ENCODE peak calls at places on chromosome 19, in eight cellular contexts. O is stomach, I is type B pancreatic cell, A is heart left ventricle, R is heart right ventricle, E is foreskin keratinocyte, U is cardiac muscle cell, V is ovary. W is an unnamed sample.

GRCh38 chr19:6108721-6109633 is 1.3 kb downstream of the RFX2 start:
- DNase-seq in O (peak), I (no peak), A (peak), R (peak), E (peak), U (no peak), V (peak), W (no peak)

GRCh38 chr19:15154002-15154612 is 46.7 kb downstream of the NOTCH3 start:
- DNase-seq in O (no peak), I (no peak), A (no peak), R (no peak), E (peak), U (peak), V (no peak), W (no peak)

GRCh38 chr19:47391510-47392223 is 27.7 kb downstream of the MEIS3 start:
- DNase-seq in O (peak), I (no peak), A (peak), R (peak), E (peak), U (peak), V (peak), W (peak)

GRCh38 chr19:2332341-2333026 is 4.0 kb downstream of the SPPL2B start:
- DNase-seq in O (no peak), I (no peak), A (no peak), R (no peak), E (no peak), U (no peak), V (no peak), W (no peak)

GRCh38 chr19:47284324-47284899 is 9.7 kb downstream of the INAFM1 start:
- DNase-seq in O (no peak), I (no peak), A (no peak), R (peak), E (peak), U (peak), V (no peak), W (no peak)

GRCh38 chr19:55640043-55640576 is 692 bp upstream of the ZNF580 start:
- DNase-seq in O (peak), I (peak), A (peak), R (peak), E (peak), U (no peak), V (peak), W (no peak)

GRCh38 chr19:3975144-3975543 is 4.2 kb upstream of the DAPK3 start:
- DNase-seq in O (no peak), I (no peak), A (no peak), R (no peak), E (no peak), U (no peak), V (peak), W (no peak)

GRCh38 chr19:50607388-50607787 is 32.3 kb downstream of the SYT3 start:
- DNase-seq in O (no peak), I (no peak), A (no peak), R (no peak), E (no peak), U (no peak), V (no peak), W (no peak)

GRCh38 chr19:57671124-57671895 is 2.6 kb downstream of the ZSCAN4 start:
- DNase-seq in O (no peak), I (no peak), A (no peak), R (no peak), E (no peak), U (no peak), V (no peak), W (no peak)

GRCh38 chr19:2798733-2799132 is 13.4 kb downstream of the THOP1 start:
- DNase-seq in O (no peak), I (no peak), A (no peak), R (peak), E (no peak), U (peak), V (no peak), W (no peak)

GRCh38 chr19:31974941-31975340 is 370.5 kb upstream of the ZNF507 start:
- DNase-seq in O (no peak), I (no peak), A (no peak), R (no peak), E (no peak), U (no peak), V (no peak), W (peak)

GRCh38 chr19:49437231-49437630 is 4.1 kb downstream of the SLC17A7 start:
- DNase-seq in O (no peak), I (no peak), A (no peak), R (no peak), E (no peak), U (no peak), V (no peak), W (no peak)

GRCh38 chr19:38095411-38096308 is 128.4 kb downstream of the DPF1 start:
- DNase-seq in O (peak), I (no peak), A (peak), R (peak), E (peak), U (peak), V (peak), W (peak)

GRCh38 chr19:48487944-48488343 is 18.8 kb downstream of the CYTH2 start:
- DNase-seq in O (peak), I (no peak), A (no peak), R (peak), E (peak), U (no peak), V (no peak), W (no peak)

GRCh38 chr19:29583196-29584006 is 22.7 kb upstream of the POP4 start:
- DNase-seq in O (no peak), I (no peak), A (no peak), R (no peak), E (peak), U (no peak), V (no peak), W (no peak)

GRCh38 chr19:49679832-49680472 is 2.9 kb downstream of the PRMT1 start:
- DNase-seq in O (no peak), I (peak), A (no peak), R (no peak), E (no peak), U (no peak), V (no peak), W (no peak)

GRCh38 chr19:2309734-2310362 is 1.9 kb upstream of the LINGO3 start:
- DNase-seq in O (no peak), I (no peak), A (no peak), R (no peak), E (no peak), U (no peak), V (no peak), W (no peak)

GRCh38 chr19:30662211-30662861 is 290.2 kb downstream of the ZNF536 start:
- DNase-seq in O (peak), I (peak), A (no peak), R (no peak), E (no peak), U (no peak), V (no peak), W (peak)

GRCh38 chr19:47257411-47258169 is 1.3 kb downstream of the CCDC9 start:
- DNase-seq in O (no peak), I (no peak), A (no peak), R (no peak), E (no peak), U (no peak), V (peak), W (no peak)

GRCh38 chr19:47446534-47447469 is 24.9 kb downstream of the SLC8A2 start:
- DNase-seq in O (peak), I (no peak), A (peak), R (no peak), E (peak), U (peak), V (peak), W (no peak)

GRCh38 chr19:6483235-6483634 is 1.6 kb upstream of the DENND1C start:
- DNase-seq in O (no peak), I (no peak), A (no peak), R (no peak), E (no peak), U (no peak), V (no peak), W (no peak)

GRCh38 chr19:42401365-42402303 is 11.5 kb upstream of the CNFN start:
- DNase-seq in O (peak), I (peak), A (peak), R (peak), E (peak), U (peak), V (peak), W (peak)

GRCh38 chr19:11849264-11849615 is 714 bp downstream of the ZNF439 start:
- DNase-seq in O (no peak), I (no peak), A (no peak), R (no peak), E (no peak), U (no peak), V (no peak), W (no peak)

GRCh38 chr19:49387936-49388372 is at the start of gene KASH5:
- DNase-seq in O (peak), I (no peak), A (peak), R (peak), E (no peak), U (no peak), V (peak), W (no peak)

GRCh38 chr19:6464070-6464873 is at the start of gene CRB3:
- DNase-seq in O (peak), I (peak), A (no peak), R (no peak), E (peak), U (no peak), V (peak), W (no peak)

GRCh38 chr19:43624933-43625332 is 5.5 kb upstream of the ZNF428 start:
- DNase-seq in O (peak), I (no peak), A (peak), R (peak), E (peak), U (peak), V (peak), W (no peak)

GRCh38 chr19:1805401-1806183 is 6.5 kb downstream of the ATP8B3 start:
- DNase-seq in O (no peak), I (no peak), A (no peak), R (no peak), E (no peak), U (no peak), V (no peak), W (no peak)

GRCh38 chr19:33273881-33274662 is 28.3 kb downstream of the CEBPA start:
- DNase-seq in O (peak), I (no peak), A (no peak), R (peak), E (peak), U (no peak), V (peak), W (no peak)

GRCh38 chr19:45994456-45994988 is 745 bp upstream of the CCDC61 start:
- DNase-seq in O (no peak), I (no peak), A (no peak), R (no peak), E (no peak), U (no peak), V (no peak), W (no peak)

GRCh38 chr19:14127929-14128509 is 8.4 kb downstream of the ASF1B start:
- DNase-seq in O (no peak), I (no peak), A (no peak), R (peak), E (no peak), U (no peak), V (no peak), W (no peak)

GRCh38 chr19:45175663-45176345 is 2.2 kb downstream of the TRAPPC6A start:
- DNase-seq in O (no peak), I (no peak), A (peak), R (no peak), E (peak), U (no peak), V (no peak), W (no peak)

GRCh38 chr19:52307275-52307674 is 10.3 kb downstream of the ZNF480 start:
- DNase-seq in O (no peak), I (no peak), A (no peak), R (no peak), E (peak), U (no peak), V (no peak), W (no peak)

GRCh38 chr19:2962018-2962670 is 15.2 kb upstream of the TLE6 start:
- DNase-seq in O (peak), I (no peak), A (no peak), R (peak), E (no peak), U (peak), V (no peak), W (peak)

GRCh38 chr19:38544569-38545315 is 73.0 kb downstream of the MAP4K1 start:
- DNase-seq in O (no peak), I (no peak), A (no peak), R (no peak), E (peak), U (no peak), V (no peak), W (no peak)

GRCh38 chr19:43380771-43381386 is 27.4 kb downstream of the CD177 start:
- DNase-seq in O (peak), I (no peak), A (no peak), R (no peak), E (no peak), U (no peak), V (no peak), W (no peak)

GRCh38 chr19:7098096-7098495 is 28.6 kb downstream of the ZNF557 start:
- DNase-seq in O (no peak), I (no peak), A (no peak), R (no peak), E (no peak), U (no peak), V (no peak), W (no peak)

GRCh38 chr19:44718441-44719261 is 19.7 kb downstream of the CEACAM16 start:
- DNase-seq in O (peak), I (no peak), A (peak), R (peak), E (no peak), U (peak), V (peak), W (no peak)

GRCh38 chr19:460877-461609 is at the start of gene SHC2:
- DNase-seq in O (peak), I (no peak), A (peak), R (peak), E (no peak), U (peak), V (peak), W (no peak)

GRCh38 chr19:47105874-47106273 is 7.7 kb downstream of the ZC3H4 start:
- DNase-seq in O (no peak), I (no peak), A (no peak), R (no peak), E (no peak), U (no peak), V (no peak), W (no peak)

DNA sequence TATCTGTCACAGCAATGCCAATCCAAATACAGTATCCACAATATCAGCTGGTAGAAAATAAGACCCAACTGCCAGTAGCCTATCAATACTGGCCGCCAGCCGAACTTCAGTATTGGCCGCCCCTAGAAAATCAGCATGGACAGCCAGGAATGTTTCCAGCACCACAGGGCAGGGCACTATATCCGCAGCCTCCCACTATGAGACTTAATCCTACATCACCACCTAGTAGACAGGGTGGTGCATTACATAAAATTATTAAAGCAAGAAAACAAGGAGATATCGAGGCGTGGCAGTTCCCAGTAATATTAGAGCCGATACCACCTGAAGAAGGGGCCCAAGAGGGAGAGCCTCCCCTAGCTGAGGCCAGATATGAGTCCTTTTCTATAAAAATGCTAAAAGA is 111.3 kb downstream of the ZNF486 start:
- DNase-seq in O (peak), I (no peak), A (no peak), R (no peak), E (no peak), U (no peak), V (no peak), W (no peak)
- TF ChIP-seq CTCF in O (no peak), I (peak), A (no peak), R (no peak), E (no peak), U (no peak), V (peak), W (peak)

GRCh38 chr19:35224681-35225604 is 3.6 kb downstream of the FAM187B start:
- DNase-seq in O (no peak), I (peak), A (no peak), R (no peak), E (no peak), U (no peak), V (no peak), W (peak)
- TF ChIP-seq CTCF in O (no peak), I (no peak), A (no peak), R (no peak), E (no peak), U (no peak), V (no peak), W (no peak)

GRCh38 chr19:16572332-16573211 is at the start of gene SLC35E1:
- DNase-seq in O (peak), I (peak), A (peak), R (peak), E (peak), U (peak), V (peak), W (peak)

GRCh38 chr19:16571689-16572331 is 405 bp downstream of the SLC35E1 start:
- DNase-seq in O (peak), I (no peak), A (peak), R (no peak), E (no peak), U (no peak), V (no peak), W (no peak)

GRCh38 chr19:16571283-16571682 is 932 bp downstream of the SLC35E1 start:
- DNase-seq in O (no peak), I (no peak), A (peak), R (no peak), E (no peak), U (no peak), V (no peak), W (no peak)

GRCh38 chr19:16566702-16567101 is 5.5 kb downstream of the SLC35E1 start:
- DNase-seq in O (no peak), I (no peak), A (no peak), R (no peak), E (no peak), U (no peak), V (no peak), W (no peak)

DNA sequence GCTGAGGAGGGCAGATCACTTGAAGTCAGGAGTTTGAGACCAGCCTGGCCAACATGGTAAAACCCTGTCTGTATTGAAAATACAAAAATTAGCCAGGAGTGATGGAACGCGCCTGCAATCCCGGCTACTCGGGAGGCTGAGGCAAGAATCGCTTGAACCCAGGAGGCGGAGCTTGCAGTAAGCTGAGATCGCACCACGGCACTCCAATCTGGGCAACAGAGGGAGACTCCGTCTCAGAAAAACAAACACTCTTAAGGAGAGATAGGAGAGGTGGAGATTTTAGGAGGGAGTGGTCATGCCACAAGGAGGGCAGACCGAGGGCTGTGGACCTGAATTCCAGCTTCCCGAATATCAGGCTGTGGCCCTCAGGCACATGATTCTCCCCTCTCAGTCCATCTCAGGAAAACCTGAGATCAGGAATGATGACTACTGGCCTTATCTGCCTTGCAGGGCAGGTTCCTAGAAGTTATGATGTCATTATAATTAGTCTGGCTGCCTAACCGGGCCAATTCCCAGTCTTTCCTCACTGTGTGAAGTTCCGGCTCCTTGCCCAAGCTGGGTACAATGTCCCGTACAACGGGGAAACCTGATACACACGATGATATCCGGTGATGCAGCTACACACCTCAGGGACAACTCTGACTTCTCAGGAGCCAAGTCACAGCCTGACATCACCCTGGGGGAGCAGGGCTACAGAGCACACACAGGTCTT is 2.5 kb downstream of the SLC35E1 start:
- DNase-seq in O (peak), I (no peak), A (no peak), R (no peak), E (no peak), U (no peak), V (no peak), W (no peak)
- TF ChIP-seq CTCF in O (no peak), I (no peak), A (no peak), R (no peak), E (no peak), U (no peak), V (no peak), W (no peak)

GRCh38 chr19:10471909-10472308 is 31.2 kb downstream of the KEAP1 start:
- DNase-seq in O (no peak), I (no peak), A (no peak), R (no peak), E (peak), U (peak), V (no peak), W (no peak)
- TF ChIP-seq CTCF in O (peak), I (peak), A (peak), R (peak), E (peak), U (peak), V (no peak), W (peak)

GRCh38 chr19:10420444-10421239 is at the start of gene PDE4A:
- DNase-seq in O (no peak), I (no peak), A (no peak), R (no peak), E (peak), U (peak), V (no peak), W (no peak)
- TF ChIP-seq CTCF in O (no peak), I (peak), A (peak), R (peak), E (peak), U (peak), V (no peak), W (peak)